ENCODE peak calls at places on chromosomes 6 and 20, in nine cellular contexts. One of them, this sample, is unnamed. For H3K4me1, the result is how much of the 10 kb centered on the place peaks cover.

GRCh38 chr6:32627249-32627648 is 10.0 kb upstream of the HLA-DQA1 start:
- DNase-seq in suprapubic skin: no peak
- DNase-seq in cardiac muscle cell: no peak
- DNase-seq in testis: no peak
- DNase-seq in A549: no peak
- DNase-seq in IMR-90: no peak
- DNase-seq in heart left ventricle: no peak
- DNase-seq in pancreas: no peak
- DNase-seq in astrocyte: no peak
- DNase-seq in this sample: no peak

GRCh38 chr6:161366301-161366953 is 92.6 kb upstream of the AGPAT4 start:
- DNase-seq in suprapubic skin: no peak
- DNase-seq in IMR-90: no peak
- DNase-seq in heart left ventricle: no peak
- DNase-seq in testis: no peak
- DNase-seq in A549: no peak
- DNase-seq in astrocyte: no peak
- DNase-seq in pancreas: no peak
- DNase-seq in cardiac muscle cell: no peak
- DNase-seq in this sample: no peak

GRCh38 chr20:32574296-32575226 is 10.6 kb downstream of the NOL4L start:
- DNase-seq in IMR-90: peak
- DNase-seq in cardiac muscle cell: peak
- DNase-seq in heart left ventricle: no peak
- DNase-seq in pancreas: no peak
- DNase-seq in suprapubic skin: no peak
- DNase-seq in A549: peak
- DNase-seq in astrocyte: peak
- DNase-seq in testis: peak
- DNase-seq in this sample: peak

GRCh38 chr6:5619249-5619648 is 357.9 kb downstream of the FARS2 start:
- DNase-seq in IMR-90: no peak
- DNase-seq in astrocyte: no peak
- DNase-seq in testis: no peak
- DNase-seq in A549: no peak
- DNase-seq in suprapubic skin: no peak
- DNase-seq in pancreas: no peak
- DNase-seq in heart left ventricle: no peak
- DNase-seq in cardiac muscle cell: no peak
- DNase-seq in this sample: no peak

GRCh38 chr6:76162811-76163210 is 90.3 kb upstream of the IMPG1 start:
- DNase-seq in astrocyte: no peak
- DNase-seq in testis: no peak
- DNase-seq in heart left ventricle: no peak
- DNase-seq in cardiac muscle cell: no peak
- DNase-seq in A549: no peak
- DNase-seq in IMR-90: no peak
- DNase-seq in pancreas: no peak
- DNase-seq in suprapubic skin: no peak
- DNase-seq in this sample: no peak

GRCh38 chr20:38229376-38230252 is 30.9 kb downstream of the KIAA1755 start:
- DNase-seq in testis: no peak
- DNase-seq in heart left ventricle: no peak
- DNase-seq in A549: no peak
- DNase-seq in suprapubic skin: no peak
- DNase-seq in cardiac muscle cell: peak
- DNase-seq in IMR-90: no peak
- DNase-seq in pancreas: peak
- DNase-seq in astrocyte: no peak
- DNase-seq in this sample: no peak

GRCh38 chr6:117194978-117195377 is 70.4 kb upstream of the VGLL2 start:
- DNase-seq in cardiac muscle cell: no peak
- DNase-seq in A549: no peak
- DNase-seq in suprapubic skin: no peak
- DNase-seq in pancreas: no peak
- DNase-seq in testis: no peak
- DNase-seq in heart left ventricle: no peak
- DNase-seq in astrocyte: no peak
- DNase-seq in IMR-90: no peak
- DNase-seq in this sample: no peak

GRCh38 chr20:48633620-48634257 is 194.1 kb downstream of the PREX1 start:
- DNase-seq in testis: no peak
- DNase-seq in astrocyte: no peak
- DNase-seq in cardiac muscle cell: no peak
- DNase-seq in suprapubic skin: no peak
- DNase-seq in heart left ventricle: no peak
- DNase-seq in IMR-90: no peak
- DNase-seq in pancreas: no peak
- DNase-seq in A549: no peak
- DNase-seq in this sample: no peak

GRCh38 chr6:37347177-37348145 is 6.3 kb upstream of the RNF8 start:
- DNase-seq in astrocyte: no peak
- DNase-seq in cardiac muscle cell: no peak
- DNase-seq in testis: no peak
- DNase-seq in heart left ventricle: no peak
- DNase-seq in pancreas: no peak
- DNase-seq in IMR-90: no peak
- DNase-seq in suprapubic skin: no peak
- DNase-seq in A549: no peak
- DNase-seq in this sample: no peak

GRCh38 chr6:112010328-112010727 is 43.6 kb upstream of the CCN6 start:
- DNase-seq in suprapubic skin: no peak
- DNase-seq in heart left ventricle: no peak
- DNase-seq in astrocyte: no peak
- DNase-seq in cardiac muscle cell: no peak
- DNase-seq in pancreas: no peak
- DNase-seq in IMR-90: no peak
- DNase-seq in A549: no peak
- DNase-seq in testis: no peak
- DNase-seq in this sample: no peak

GRCh38 chr6:156919819-156920379 is 142.7 kb downstream of the ARID1B start:
- DNase-seq in cardiac muscle cell: no peak
- DNase-seq in astrocyte: no peak
- DNase-seq in suprapubic skin: no peak
- DNase-seq in testis: no peak
- DNase-seq in A549: no peak
- DNase-seq in IMR-90: no peak
- DNase-seq in pancreas: no peak
- DNase-seq in heart left ventricle: no peak
- DNase-seq in this sample: no peak

DNA sequence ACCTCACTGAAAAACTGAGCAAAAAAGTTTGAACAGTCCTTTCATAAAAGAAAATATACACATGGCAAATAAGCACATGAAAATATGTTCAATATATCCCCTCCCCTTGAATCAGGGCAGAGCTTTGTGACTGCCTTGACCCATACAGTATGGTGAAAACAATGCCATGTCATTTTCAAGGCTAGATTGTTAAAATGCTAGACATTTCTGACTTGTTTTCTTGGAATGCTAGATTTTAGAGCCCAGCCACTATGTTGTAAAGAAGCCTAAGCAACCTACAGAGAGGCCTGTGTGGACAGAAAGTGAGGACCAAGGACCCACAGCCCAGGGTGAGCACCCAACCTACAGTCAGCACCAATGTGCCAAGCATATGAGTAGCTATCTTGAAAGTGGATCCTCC is 17.1 kb upstream of the ASF1A start:
- DNase-seq in IMR-90: peak
- DNase-seq in cardiac muscle cell: peak
- DNase-seq in astrocyte: peak
- DNase-seq in testis: no peak
- DNase-seq in suprapubic skin: no peak
- DNase-seq in A549: peak
- DNase-seq in pancreas: no peak
- DNase-seq in heart left ventricle: no peak
- DNase-seq in this sample: no peak
- H3K4me1 ChIP-seq in IMR-90: under half
- H3K4me1 ChIP-seq in cardiac muscle cell: under half
- H3K4me1 ChIP-seq in astrocyte: under half
- H3K4me1 ChIP-seq in testis: under half
- H3K4me1 ChIP-seq in suprapubic skin: under half
- H3K4me1 ChIP-seq in A549: under half
- H3K4me1 ChIP-seq in pancreas: under half
- H3K4me1 ChIP-seq in heart left ventricle: under half
- H3K4me1 ChIP-seq in this sample: under half

GRCh38 chr20:49785149-49785850 is 27.3 kb upstream of the SLC9A8 start:
- DNase-seq in pancreas: no peak
- DNase-seq in IMR-90: no peak
- DNase-seq in A549: no peak
- DNase-seq in astrocyte: no peak
- DNase-seq in suprapubic skin: no peak
- DNase-seq in heart left ventricle: no peak
- DNase-seq in cardiac muscle cell: no peak
- DNase-seq in testis: no peak
- DNase-seq in this sample: no peak

GRCh38 chr20:49785851-49786174 is 26.8 kb upstream of the SLC9A8 start:
- DNase-seq in suprapubic skin: no peak
- DNase-seq in heart left ventricle: no peak
- DNase-seq in IMR-90: no peak
- DNase-seq in testis: no peak
- DNase-seq in A549: no peak
- DNase-seq in cardiac muscle cell: no peak
- DNase-seq in astrocyte: no peak
- DNase-seq in pancreas: no peak
- DNase-seq in this sample: no peak

GRCh38 chr20:49786671-49787370 is 25.8 kb upstream of the SLC9A8 start:
- DNase-seq in astrocyte: no peak
- DNase-seq in suprapubic skin: no peak
- DNase-seq in cardiac muscle cell: peak
- DNase-seq in A549: peak
- DNase-seq in heart left ventricle: no peak
- DNase-seq in testis: no peak
- DNase-seq in pancreas: no peak
- DNase-seq in IMR-90: peak
- DNase-seq in this sample: no peak

GRCh38 chr20:49787371-49788357 is 25.0 kb upstream of the SLC9A8 start:
- DNase-seq in suprapubic skin: no peak
- DNase-seq in IMR-90: no peak
- DNase-seq in testis: no peak
- DNase-seq in A549: no peak
- DNase-seq in pancreas: no peak
- DNase-seq in cardiac muscle cell: no peak
- DNase-seq in heart left ventricle: no peak
- DNase-seq in astrocyte: no peak
- DNase-seq in this sample: no peak

GRCh38 chr20:49786226-49786625 is 26.4 kb upstream of the SLC9A8 start:
- DNase-seq in IMR-90: no peak
- DNase-seq in pancreas: no peak
- DNase-seq in heart left ventricle: no peak
- DNase-seq in astrocyte: no peak
- DNase-seq in suprapubic skin: no peak
- DNase-seq in cardiac muscle cell: no peak
- DNase-seq in testis: no peak
- DNase-seq in A549: no peak
- DNase-seq in this sample: no peak
- H3K4me3 ChIP-seq in IMR-90: no peak
- H3K4me3 ChIP-seq in pancreas: no peak
- H3K4me3 ChIP-seq in heart left ventricle: no peak
- H3K4me3 ChIP-seq in astrocyte: no peak
- H3K4me3 ChIP-seq in suprapubic skin: no peak
- H3K4me3 ChIP-seq in cardiac muscle cell: no peak
- H3K4me3 ChIP-seq in testis: no peak
- H3K4me3 ChIP-seq in A549: no peak
- H3K4me3 ChIP-seq in this sample: no peak

DNA sequence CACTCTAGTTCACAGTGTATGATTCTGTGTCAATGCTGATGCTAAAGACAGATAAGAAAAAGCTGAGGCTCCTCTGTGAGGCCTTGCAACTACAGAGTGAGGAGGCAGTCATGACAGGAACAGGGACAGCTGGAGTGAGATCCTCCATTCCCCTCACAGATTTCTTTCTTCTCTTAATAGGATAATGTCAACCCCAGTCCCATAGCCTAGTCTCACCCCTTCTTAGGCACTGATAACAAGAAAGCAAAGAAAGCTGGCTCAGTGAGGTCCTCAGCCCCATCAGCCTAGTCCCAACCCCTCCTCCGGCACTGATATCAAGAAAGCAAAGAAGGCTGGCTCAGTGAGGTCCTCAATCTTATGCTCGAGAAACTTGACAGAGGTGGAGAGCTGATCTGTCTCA is 2.1 kb upstream of the PTCHD4 start:
- DNase-seq in astrocyte: no peak
- DNase-seq in suprapubic skin: no peak
- DNase-seq in pancreas: no peak
- DNase-seq in testis: no peak
- DNase-seq in cardiac muscle cell: no peak
- DNase-seq in IMR-90: no peak
- DNase-seq in heart left ventricle: no peak
- DNase-seq in A549: no peak
- DNase-seq in this sample: no peak
- H3K27ac ChIP-seq in astrocyte: no peak
- H3K27ac ChIP-seq in suprapubic skin: no peak
- H3K27ac ChIP-seq in pancreas: no peak
- H3K27ac ChIP-seq in testis: no peak
- H3K27ac ChIP-seq in cardiac muscle cell: no peak
- H3K27ac ChIP-seq in IMR-90: no peak
- H3K27ac ChIP-seq in heart left ventricle: no peak
- H3K27ac ChIP-seq in A549: no peak
- H3K27ac ChIP-seq in this sample: no peak

GRCh38 chr6:159985296-159985940 is 16.5 kb downstream of the IGF2R start:
- DNase-seq in testis: no peak
- DNase-seq in IMR-90: peak
- DNase-seq in heart left ventricle: no peak
- DNase-seq in pancreas: no peak
- DNase-seq in astrocyte: no peak
- DNase-seq in cardiac muscle cell: peak
- DNase-seq in A549: no peak
- DNase-seq in suprapubic skin: no peak
- DNase-seq in this sample: no peak

GRCh38 chr6:159992366-159992765 is 23.5 kb downstream of the IGF2R start:
- DNase-seq in cardiac muscle cell: no peak
- DNase-seq in IMR-90: no peak
- DNase-seq in suprapubic skin: no peak
- DNase-seq in astrocyte: no peak
- DNase-seq in A549: no peak
- DNase-seq in testis: no peak
- DNase-seq in heart left ventricle: no peak
- DNase-seq in pancreas: no peak
- DNase-seq in this sample: no peak

GRCh38 chr6:159989882-159990480 is 21.1 kb downstream of the IGF2R start:
- DNase-seq in heart left ventricle: no peak
- DNase-seq in IMR-90: peak
- DNase-seq in astrocyte: peak
- DNase-seq in suprapubic skin: no peak
- DNase-seq in pancreas: no peak
- DNase-seq in cardiac muscle cell: peak
- DNase-seq in A549: no peak
- DNase-seq in testis: no peak
- DNase-seq in this sample: no peak

GRCh38 chr6:159988983-159989454 is 20.1 kb downstream of the IGF2R start:
- DNase-seq in pancreas: no peak
- DNase-seq in heart left ventricle: no peak
- DNase-seq in IMR-90: no peak
- DNase-seq in astrocyte: peak
- DNase-seq in A549: no peak
- DNase-seq in suprapubic skin: no peak
- DNase-seq in cardiac muscle cell: peak
- DNase-seq in testis: no peak
- DNase-seq in this sample: no peak

DNA sequence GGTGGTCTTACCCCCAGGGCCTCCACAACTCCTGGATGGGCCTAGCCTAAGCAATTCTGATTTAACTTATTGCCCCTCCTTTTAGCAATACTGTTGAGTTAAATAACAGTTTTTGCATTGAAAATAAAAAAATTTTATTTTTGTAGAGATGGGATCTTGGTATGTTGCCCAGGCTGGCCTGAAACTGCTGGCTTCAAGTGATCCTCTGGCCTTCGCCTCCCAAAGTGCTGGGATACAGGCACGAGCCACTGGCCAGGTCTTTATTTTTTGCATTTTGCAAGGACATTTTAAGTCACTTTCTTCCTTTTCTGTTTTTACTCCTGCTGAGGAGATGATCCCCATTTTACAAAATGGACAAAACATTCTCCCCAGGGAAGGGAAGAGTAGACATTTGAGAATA is 20.6 kb downstream of the IGF2R start:
- DNase-seq in astrocyte: no peak
- DNase-seq in pancreas: no peak
- DNase-seq in heart left ventricle: no peak
- DNase-seq in A549: no peak
- DNase-seq in IMR-90: no peak
- DNase-seq in cardiac muscle cell: no peak
- DNase-seq in suprapubic skin: no peak
- DNase-seq in testis: no peak
- DNase-seq in this sample: no peak
- H3K4me1 ChIP-seq in astrocyte: under half
- H3K4me1 ChIP-seq in pancreas: under half
- H3K4me1 ChIP-seq in heart left ventricle: under half
- H3K4me1 ChIP-seq in A549: under half
- H3K4me1 ChIP-seq in IMR-90: under half
- H3K4me1 ChIP-seq in cardiac muscle cell: under half
- H3K4me1 ChIP-seq in suprapubic skin: under half
- H3K4me1 ChIP-seq in testis: under half
- H3K4me1 ChIP-seq in this sample: under half

This sample was measured in lung.